ENCODE peak calls at places on chromosome 6, in ten cellular contexts. X, G, Y, V, A, B, L, U, C and M are unnamed samples.

GRCh38 chr6:33992191-33992590 is 153.7 kb downstream of the GRM4 start:
- DNase-seq in B (no peak), A (no peak), G (no peak), X (no peak), U (no peak), V (no peak), L (no peak), C (no peak), Y (no peak), M (no peak)

GRCh38 chr6:90045535-90045934 is 151.3 kb downstream of the GJA10 start:
- DNase-seq in G (no peak), A (no peak), V (no peak), B (no peak), Y (no peak), C (no peak), U (no peak), L (peak), X (peak), M (no peak)

GRCh38 chr6:161301338-161301737 is 27.5 kb upstream of the AGPAT4 start:
- DNase-seq in B (peak), X (peak), V (no peak), Y (no peak), G (no peak), L (peak), C (no peak), A (no peak), U (no peak), M (peak)

GRCh38 chr6:166633732-166634535 is 6.9 kb upstream of the RPS6KA2 start:
- DNase-seq in B (peak), X (peak), Y (peak), A (peak), G (no peak), V (no peak), L (no peak), C (no peak), U (peak), M (no peak)

GRCh38 chr6:25052181-25052580 is 116.4 kb upstream of the RIPOR2 start:
- DNase-seq in L (no peak), A (no peak), X (no peak), C (no peak), U (no peak), Y (no peak), G (no peak), B (no peak), V (no peak), M (no peak)

GRCh38 chr6:38348366-38348765 is 291.4 kb downstream of the BTBD9 start:
- DNase-seq in Y (no peak), G (no peak), A (no peak), L (no peak), U (no peak), V (no peak), C (no peak), B (no peak), X (no peak), M (no peak)

GRCh38 chr6:89853068-89853467 is 23.4 kb downstream of the CASP8AP2 start:
- DNase-seq in L (peak), B (no peak), X (peak), U (no peak), A (no peak), C (no peak), Y (no peak), G (no peak), V (no peak), M (no peak)

GRCh38 chr6:168865-169455 is 123.3 kb upstream of the DUSP22 start:
- DNase-seq in U (no peak), Y (no peak), X (peak), C (no peak), B (no peak), G (no peak), L (peak), A (no peak), V (peak), M (no peak)

GRCh38 chr6:1686117-1687098 is 76.7 kb downstream of the FOXC1 start:
- DNase-seq in G (peak), Y (no peak), B (peak), C (no peak), U (peak), X (peak), A (peak), V (no peak), L (peak), M (peak)

GRCh38 chr6:20212392-20213111 is at the start of gene MBOAT1:
- DNase-seq in B (peak), G (peak), A (peak), L (peak), V (peak), X (peak), U (peak), C (peak), Y (peak), M (peak)

GRCh38 chr6:13307508-13307995 is 20.8 kb downstream of the TBC1D7 start:
- DNase-seq in U (no peak), Y (no peak), L (peak), A (peak), B (peak), C (no peak), V (no peak), G (no peak), X (peak), M (no peak)

GRCh38 chr6:13119549-13119948 is 208.8 kb downstream of the TBC1D7 start:
- DNase-seq in Y (no peak), L (no peak), B (no peak), C (no peak), U (no peak), A (no peak), V (no peak), G (no peak), X (no peak), M (no peak)

GRCh38 chr6:7230327-7230691 is 82.7 kb downstream of the SSR1 start:
- DNase-seq in B (no peak), C (no peak), L (no peak), G (no peak), A (no peak), V (no peak), U (no peak), Y (no peak), X (no peak), M (no peak)

GRCh38 chr6:96675617-96676016 is 112.7 kb downstream of the FHL5 start:
- DNase-seq in Y (no peak), B (no peak), C (no peak), L (no peak), V (no peak), U (no peak), X (no peak), G (no peak), A (no peak), M (no peak)

GRCh38 chr6:76742919-76743318 is 670.5 kb upstream of the IMPG1 start:
- DNase-seq in X (no peak), B (no peak), Y (no peak), G (no peak), U (no peak), L (no peak), A (no peak), C (no peak), V (no peak), M (no peak)

GRCh38 chr6:90467546-90467945 is 119.3 kb downstream of the MAP3K7 start:
- DNase-seq in Y (no peak), G (no peak), X (no peak), B (no peak), U (no peak), C (no peak), V (no peak), A (no peak), L (no peak), M (no peak)

GRCh38 chr6:96742702-96743101 is 94.6 kb downstream of the GPR63 start:
- DNase-seq in A (no peak), G (no peak), X (no peak), C (no peak), Y (no peak), L (no peak), V (no peak), B (no peak), U (no peak), M (no peak)

GRCh38 chr6:127458190-127458589 is 999 bp downstream of the KIAA0408 start:
- DNase-seq in C (no peak), B (no peak), L (no peak), V (no peak), A (no peak), X (no peak), G (no peak), U (no peak), Y (no peak), M (no peak)
- H3K4me3 ChIP-seq in C (no peak), B (no peak), L (no peak), V (no peak), A (peak), X (no peak), G (no peak), U (peak), Y (peak), M (no peak)

GRCh38 chr6:32627249-32627648 is 10.0 kb upstream of the HLA-DQA1 start:
- DNase-seq in G (no peak), X (no peak), Y (no peak), C (no peak), B (no peak), L (no peak), U (no peak), V (no peak), A (no peak), M (no peak)

GRCh38 chr6:32623693-32624092 is 13.5 kb upstream of the HLA-DQA1 start:
- DNase-seq in G (no peak), X (no peak), C (no peak), L (no peak), Y (no peak), U (no peak), B (no peak), A (no peak), V (no peak), M (no peak)

GRCh38 chr6:32622545-32623401 is 14.4 kb upstream of the HLA-DQA1 start:
- DNase-seq in C (peak), B (no peak), X (peak), V (peak), U (no peak), L (peak), G (no peak), Y (peak), A (peak), M (peak)

GRCh38 chr6:32625137-32625536 is 12.1 kb upstream of the HLA-DQA1 start:
- DNase-seq in X (no peak), V (no peak), A (no peak), G (no peak), C (no peak), U (no peak), Y (no peak), B (no peak), L (no peak), M (no peak)

GRCh38 chr6:32624565-32624964 is 12.6 kb upstream of the HLA-DQA1 start:
- DNase-seq in L (no peak), V (no peak), G (no peak), A (no peak), X (no peak), U (no peak), Y (no peak), C (no peak), B (no peak), M (no peak)
- H3K4me3 ChIP-seq in L (no peak), V (no peak), G (no peak), A (no peak), X (no peak), U (no peak), Y (no peak), C (no peak), B (no peak), M (no peak)

GRCh38 chr6:104486003-104486402 is 373.7 kb downstream of the HACE1 start:
- DNase-seq in U (no peak), X (no peak), V (no peak), G (no peak), L (no peak), B (no peak), Y (no peak), A (no peak), C (no peak), M (no peak)

GRCh38 chr6:104483225-104483834 is 376.4 kb downstream of the HACE1 start:
- DNase-seq in V (no peak), G (no peak), A (no peak), Y (no peak), C (no peak), L (peak), B (no peak), X (no peak), U (no peak), M (no peak)

GRCh38 chr6:104484626-104485025 is 375.1 kb downstream of the HACE1 start:
- DNase-seq in U (no peak), A (no peak), G (no peak), X (no peak), C (no peak), V (no peak), L (no peak), B (no peak), Y (no peak), M (no peak)

DNA sequence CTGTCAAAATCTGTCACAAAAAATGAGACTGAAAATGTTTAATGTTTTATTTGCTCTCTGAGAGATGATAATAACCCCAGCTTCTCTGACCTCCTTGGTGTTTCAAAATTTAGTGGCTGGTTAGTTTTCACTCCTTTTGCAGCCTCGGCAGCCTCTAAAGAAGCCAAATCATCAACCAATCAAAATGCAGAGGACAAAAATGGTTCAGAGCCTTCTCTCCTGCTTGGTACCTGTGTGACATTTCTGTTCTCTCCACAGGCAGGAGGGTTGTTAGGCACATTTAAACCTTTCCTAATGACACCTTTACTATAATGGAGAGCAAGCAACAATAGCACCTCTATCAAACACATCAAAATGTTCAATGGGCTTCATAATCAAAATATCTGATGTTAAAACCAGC is 375.5 kb downstream of the HACE1 start:
- DNase-seq in L (no peak), V (no peak), B (no peak), Y (no peak), C (no peak), U (no peak), G (no peak), A (no peak), X (no peak), M (no peak)
- H3K4me3 ChIP-seq in L (no peak), V (no peak), B (no peak), Y (no peak), C (no peak), U (no peak), G (no peak), A (no peak), X (no peak), M (no peak)

DNA sequence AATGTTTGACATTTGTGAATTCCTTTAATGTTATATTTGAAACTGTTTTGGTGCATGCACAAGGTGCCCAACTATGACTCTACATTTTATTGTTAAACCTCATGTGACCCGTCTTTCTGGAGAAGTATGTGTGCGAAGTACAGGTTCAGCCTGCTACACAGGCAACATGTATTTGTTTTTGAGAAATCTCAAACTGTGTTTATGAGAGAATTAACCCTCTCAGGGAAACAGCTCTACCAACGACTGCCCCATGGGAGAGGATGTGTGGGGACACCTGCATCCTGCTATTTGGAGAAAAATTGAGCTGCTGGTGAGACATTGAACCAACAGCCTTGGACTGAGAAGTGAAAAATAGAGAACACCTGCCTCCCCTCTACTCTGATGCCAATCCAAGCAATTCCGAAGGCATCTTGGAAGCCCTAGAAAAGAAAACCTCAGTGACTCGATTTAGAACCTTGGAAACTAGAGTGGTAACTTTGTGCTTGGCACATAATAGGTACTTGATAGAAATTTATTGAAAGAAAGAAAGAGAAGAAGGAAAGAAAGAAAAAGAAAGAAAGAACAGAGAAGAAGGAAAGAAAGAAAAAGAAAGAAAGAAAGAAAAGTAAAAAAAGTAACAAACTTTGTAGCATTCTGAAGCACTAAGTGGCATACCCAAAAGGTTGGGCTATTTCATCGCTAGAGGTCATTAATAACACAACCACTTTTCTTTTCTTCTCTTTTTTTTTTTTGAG is 2.9 kb upstream of the AKAP12 start:
- DNase-seq in U (no peak), G (no peak), V (no peak), C (no peak), Y (no peak), A (no peak), X (no peak), L (no peak), B (no peak), M (no peak)
- H3K4me3 ChIP-seq in U (no peak), G (no peak), V (no peak), C (no peak), Y (no peak), A (no peak), X (no peak), L (no peak), B (no peak), M (no peak)

DNA sequence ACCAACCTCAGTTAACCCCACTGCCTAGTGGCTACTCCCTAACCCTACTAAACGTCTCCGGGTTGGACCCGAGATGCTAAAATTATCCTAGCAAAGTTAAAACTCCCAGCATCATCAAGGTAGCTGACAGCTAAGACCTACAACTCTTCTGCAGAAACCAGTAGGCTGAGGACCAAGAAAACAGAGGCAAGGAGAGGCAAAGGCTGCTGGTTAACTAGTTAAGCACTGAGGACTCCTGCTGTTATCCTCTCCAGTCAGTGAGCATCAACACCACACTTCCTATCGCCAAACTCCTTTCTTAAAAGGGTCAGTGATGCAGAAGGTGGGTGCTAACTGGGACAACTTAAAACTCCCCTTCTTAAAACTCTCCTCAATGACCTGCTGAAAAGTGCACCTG is 1.8 kb downstream of the TRERF1 start:
- DNase-seq in C (no peak), G (no peak), L (peak), Y (no peak), V (no peak), A (no peak), X (peak), B (no peak), U (no peak), M (no peak)
- H3K4me3 ChIP-seq in C (peak), G (peak), L (peak), Y (peak), V (peak), A (peak), X (peak), B (peak), U (peak), M (peak)

DNA sequence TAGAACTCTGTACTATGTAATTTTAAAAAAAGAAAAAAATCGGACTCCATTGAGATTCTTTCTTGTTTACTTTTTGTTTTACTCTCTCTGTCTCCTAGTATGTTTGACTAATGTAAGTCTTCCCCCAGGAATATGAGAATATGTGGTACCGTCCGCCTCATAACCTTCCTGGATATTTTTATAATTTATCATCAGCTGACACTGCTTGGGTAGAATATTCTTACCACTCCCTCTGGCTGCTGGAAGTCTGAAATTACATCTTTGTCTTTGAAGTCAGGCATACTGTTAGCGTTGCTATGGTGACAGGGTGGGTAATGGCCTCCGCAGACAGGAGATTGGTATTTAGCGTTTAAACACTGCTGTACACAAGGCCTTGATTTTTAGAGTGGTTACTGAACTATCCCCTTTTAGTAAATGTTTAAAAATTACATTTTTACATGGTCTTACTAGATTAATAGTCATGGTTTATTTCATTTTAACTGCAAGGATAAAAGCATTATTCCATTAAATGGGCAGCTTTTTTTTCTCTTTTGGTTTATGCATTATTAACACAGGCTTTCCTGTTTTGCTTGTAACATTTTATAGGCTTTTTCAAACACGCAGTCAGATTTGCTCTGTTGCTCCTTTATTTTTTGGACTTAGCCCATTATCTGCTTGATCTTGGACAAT is 176.4 kb downstream of the ARID1B start:
- DNase-seq in C (no peak), V (peak), B (no peak), A (no peak), Y (no peak), U (no peak), L (peak), X (peak), G (peak), M (peak)
- H3K4me3 ChIP-seq in C (no peak), V (no peak), B (no peak), A (no peak), Y (no peak), U (peak), L (peak), X (no peak), G (peak), M (peak)